ENCODE peak calls at places on chromosomes 1 and 21, in six cellular contexts. X is activated T-helper 9 cell treated with anti-CD3 and anti-CD28 coated beads, Interleukin-2, amount 50 U/mL, for 16 hours; V is NCI-H1436; M is endothelial cell; B is RWPE2; H is ELF-1. P is an unnamed sample.

GRCh38 chr1:25703671-25704637 is 87.4 kb downstream of the MAN1C1 start:
- DNase-seq in M (peak; percentile 13), B (no peak), H (no peak), V (no peak), X (no peak), P (no peak)

GRCh38 chr1:210328032-210328745 is 513 bp upstream of the HHAT start:
- DNase-seq in B (no peak), V (peak; percentile 43), X (no peak), M (no peak), H (peak; percentile 22), P (no peak)

GRCh38 chr1:22786719-22787489 is 76.3 kb downstream of the EPHB2 start:
- DNase-seq in B (no peak), M (no peak), H (no peak), V (no peak), X (no peak), P (no peak)

GRCh38 chr1:7386226-7387052 is 384.7 kb upstream of the VAMP3 start:
- DNase-seq in M (no peak), V (no peak), H (no peak), X (no peak), B (no peak), P (no peak)

GRCh38 chr1:156129687-156130577 is 15.4 kb downstream of the LMNA start:
- DNase-seq in H (peak; percentile 99), B (peak; percentile 98), M (peak; percentile 86), X (peak; percentile 59), V (peak; percentile 83), P (peak; percentile 72)

GRCh38 chr1:51189421-51190073 is 46.5 kb upstream of the RNF11 start:
- DNase-seq in X (peak; percentile 5), H (peak; percentile 9), B (no peak), V (peak; percentile 58), M (peak; percentile 59), P (peak; percentile 84)

GRCh38 chr1:224873645-224874369 is 55.7 kb upstream of the DNAH14 start:
- DNase-seq in M (no peak), V (no peak), B (no peak), H (no peak), X (no peak), P (no peak)

GRCh38 chr1:226551299-226551698 is 2.7 kb downstream of the STUM start:
- DNase-seq in X (no peak), B (no peak), M (no peak), V (no peak), H (no peak), P (no peak)

GRCh38 chr1:17218939-17219338 is 14.0 kb downstream of the PADI1 start:
- DNase-seq in X (no peak), H (no peak), M (no peak), B (no peak), V (no peak), P (no peak)

GRCh38 chr1:93567255-93567918 is 114.2 kb downstream of the BCAR3 start:
- DNase-seq in H (peak; percentile 49), X (no peak), M (no peak), V (no peak), B (no peak), P (peak; percentile 87)

GRCh38 chr1:3652538-3653285 is 396 bp downstream of the TP73 start:
- DNase-seq in M (peak; percentile 36), X (no peak), V (no peak), H (peak; percentile 36), B (peak; percentile 61), P (no peak)

GRCh38 chr1:201551877-201552731 is 13.2 kb downstream of the NAV1 start:
- DNase-seq in V (no peak), X (no peak), B (no peak), H (no peak), M (no peak), P (no peak)

GRCh38 chr21:46127239-46128105 is 27.9 kb downstream of the FTCD start:
- DNase-seq in H (no peak), B (peak; percentile 55), M (no peak), X (no peak), V (no peak), P (no peak)

GRCh38 chr1:51423098-51423821 is 92.9 kb upstream of the TTC39A start:
- DNase-seq in B (no peak), M (no peak), V (no peak), H (no peak), X (no peak), P (no peak)

GRCh38 chr1:229410692-229411433 is 23.0 kb downstream of the ACTA1 start:
- DNase-seq in M (no peak), X (no peak), V (peak; percentile 87), B (no peak), H (peak; percentile 70), P (no peak)

GRCh38 chr1:84960371-84960770 is 36.5 kb downstream of the MCOLN2 start:
- DNase-seq in B (no peak), H (no peak), V (no peak), M (no peak), X (no peak), P (no peak)

GRCh38 chr1:19373206-19374126 is 61.3 kb downstream of the SLC66A1 start:
- DNase-seq in M (no peak), X (no peak), V (no peak), B (no peak), H (no peak), P (no peak)

GRCh38 chr1:35443768-35444518 is 113.3 kb downstream of the KIAA0319L start:
- DNase-seq in M (no peak), X (no peak), V (no peak), B (no peak), H (peak; percentile 17), P (peak; percentile 21)

GRCh38 chr1:201648911-201649775 is 110.2 kb downstream of the NAV1 start:
- DNase-seq in X (no peak), M (no peak), H (peak; percentile 80), V (no peak), B (no peak), P (no peak)

GRCh38 chr1:162822391-162823200 is 32.1 kb downstream of the HSD17B7 start:
- DNase-seq in B (peak; percentile 43), X (no peak), M (peak; percentile 19), V (peak; percentile 46), H (peak; percentile 63), P (no peak)

GRCh38 chr21:36122977-36123376 is 11.9 kb upstream of the CBR3 start:
- DNase-seq in B (no peak), X (no peak), M (no peak), H (no peak), V (no peak), P (no peak)

GRCh38 chr1:201602413-201603265 is 63.7 kb downstream of the NAV1 start:
- DNase-seq in M (no peak), H (no peak), B (no peak), V (no peak), X (no peak), P (no peak)

GRCh38 chr1:16199157-16199501 is 13.3 kb downstream of the ARHGEF19 start:
- DNase-seq in H (no peak), B (no peak), V (no peak), X (no peak), M (no peak), P (no peak)

GRCh38 chr1:10674700-10675598 is 121.5 kb downstream of the CASZ1 start:
- DNase-seq in X (no peak), H (no peak), B (no peak), V (no peak), M (no peak), P (no peak)

P was measured in erythroblast.